ENCODE peak calls at places on chromosome X, in five cellular contexts. Q is astrocyte, M is MM.1S, V is IMR-90, Y is GM23248. I is an unnamed sample.

GRCh38 chrX:140360924-140361323 is 143.9 kb downstream of the SOX3 start:
- DNase-seq in Q (no peak), M (no peak), V (no peak), Y (no peak), I (no peak)

GRCh38 chrX:140507982-140508305 is 3.1 kb upstream of the SOX3 start:
- DNase-seq in Q (no peak), M (no peak), V (no peak), Y (peak; percentile 60), I (no peak)

GRCh38 chrX:24264383-24264782 is 49.5 kb downstream of the SUPT20HL2 start:
- DNase-seq in Q (no peak), M (no peak), V (peak; percentile 13), Y (peak; percentile 12), I (peak; percentile 35)

GRCh38 chrX:99887918-99888317 is 522.2 kb downstream of the PCDH19 start:
- DNase-seq in Q (no peak), M (no peak), V (no peak), Y (no peak), I (no peak)

GRCh38 chrX:74450803-74451449 is 29.6 kb downstream of the SLC16A2 start:
- DNase-seq in Q (peak; percentile 95), M (no peak), V (peak; percentile 94), Y (peak; percentile 90), I (no peak)

GRCh38 chrX:30791296-30792278 is 97.5 kb downstream of the TAB3 start:
- DNase-seq in Q (no peak), M (no peak), V (no peak), Y (no peak), I (no peak)

GRCh38 chrX:72018277-72019112 is 107.8 kb downstream of the NHSL2 start:
- DNase-seq in Q (peak; percentile 80), M (peak; percentile 73), V (peak; percentile 90), Y (peak; percentile 93), I (peak; percentile 77)

GRCh38 chrX:13014111-13015094 is 30.0 kb downstream of the FAM9C start:
- DNase-seq in Q (no peak), M (no peak), V (no peak), Y (no peak), I (no peak)

GRCh38 chrX:71163010-71163409 is 18.4 kb downstream of the NLGN3 start:
- DNase-seq in Q (no peak), M (no peak), V (no peak), Y (no peak), I (no peak)

GRCh38 chrX:129594781-129595180 is 54.7 kb downstream of the OCRL start:
- DNase-seq in Q (no peak), M (no peak), V (no peak), Y (no peak), I (peak; percentile 24)

GRCh38 chrX:119887721-119888425 is 7.8 kb upstream of the AKAP14 start:
- DNase-seq in Q (peak; percentile 30), M (no peak), V (peak; percentile 30), Y (peak; percentile 70), I (peak; percentile 70)

GRCh38 chrX:9188117-9188516 is 154.2 kb upstream of the FAM9B start:
- DNase-seq in Q (no peak), M (no peak), V (no peak), Y (no peak), I (no peak)

GRCh38 chrX:37712458-37712857 is 26.9 kb downstream of the XK start:
- DNase-seq in Q (peak; percentile 40), M (no peak), V (no peak), Y (peak; percentile 3), I (no peak)

GRCh38 chrX:117996918-117997480 is 119.6 kb downstream of the KLHL13 start:
- DNase-seq in Q (no peak), M (no peak), V (peak; percentile 63), Y (no peak), I (peak; percentile 54)

GRCh38 chrX:10111364-10112148 is 45.2 kb upstream of the CLCN4 start:
- DNase-seq in Q (no peak), M (peak; percentile 88), V (peak; percentile 14), Y (peak; percentile 42), I (no peak)

GRCh38 chrX:70979136-70979762 is 48.4 kb upstream of the SLC7A3 start:
- DNase-seq in Q (peak; percentile 43), M (no peak), V (peak; percentile 52), Y (peak; percentile 66), I (no peak)

GRCh38 chrX:135585153-135585552 is 64.7 kb downstream of the INTS6L start:
- DNase-seq in Q (no peak), M (no peak), V (no peak), Y (no peak), I (no peak)

GRCh38 chrX:9873952-9874351 is 87.7 kb downstream of the SHROOM2 start:
- DNase-seq in Q (no peak), M (peak; percentile 56), V (peak; percentile 49), Y (peak; percentile 53), I (peak; percentile 80)

GRCh38 chrX:45233541-45233940 is 32.9 kb upstream of the DIPK2B start:
- DNase-seq in Q (no peak), M (no peak), V (no peak), Y (peak; percentile 2), I (no peak)

GRCh38 chrX:63747331-63747730 is 37.7 kb downstream of the ARHGEF9 start:
- DNase-seq in Q (peak; percentile 70), M (no peak), V (peak; percentile 68), Y (peak; percentile 83), I (no peak)

GRCh38 chrX:45422216-45422925 is 221.7 kb upstream of the DIPK2B start:
- DNase-seq in Q (peak; percentile 53), M (no peak), V (no peak), Y (peak; percentile 39), I (no peak)

GRCh38 chrX:111005151-111005550 is 90.8 kb upstream of the PAK3 start:
- DNase-seq in Q (no peak), M (no peak), V (no peak), Y (no peak), I (no peak)

GRCh38 chrX:1593286-1594271 is 2.2 kb downstream of the AKAP17A start:
- DNase-seq in Q (no peak), M (no peak), V (no peak), Y (no peak), I (no peak)

GRCh38 chrX:39815621-39816020 is 282.1 kb downstream of the BCOR start:
- DNase-seq in Q (peak; percentile 13), M (no peak), V (peak; percentile 7), Y (no peak), I (peak; percentile 64)

DNA sequence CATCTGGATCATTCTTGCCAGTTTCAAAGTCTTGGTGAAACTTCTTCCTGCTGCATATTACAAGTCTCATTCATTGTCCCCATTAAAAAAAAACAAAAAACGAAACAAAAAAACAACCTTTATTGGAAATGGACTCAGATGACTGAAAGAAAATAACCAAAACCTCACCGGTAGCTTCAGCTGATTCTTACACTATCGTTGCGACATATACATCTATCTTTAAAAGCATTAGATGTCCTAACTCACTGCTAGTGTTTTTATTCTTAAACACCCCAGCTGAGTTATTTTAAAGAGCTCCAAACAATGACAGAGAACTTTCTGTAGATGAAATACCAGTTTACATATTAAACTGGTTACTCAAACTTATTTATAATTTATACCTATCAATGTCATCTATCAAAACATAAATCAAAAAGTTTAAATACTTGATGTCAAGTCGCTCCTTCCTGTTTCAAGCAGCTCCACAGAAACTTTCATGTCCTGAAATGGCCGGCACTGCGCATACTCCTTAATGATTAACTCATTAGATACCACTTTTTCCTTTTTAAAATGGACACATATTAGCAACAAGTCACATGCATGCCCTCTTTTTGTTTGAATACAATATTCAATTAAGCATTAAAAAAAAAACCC is 87.2 kb downstream of the HPRT1 start:
- DNase-seq in Q (no peak), M (no peak), V (peak; percentile 43), Y (peak; percentile 64), I (no peak)
- H3K4me3 ChIP-seq in Q (peak overlapping the region; percentile 79), M (no peak overlapping the region), V (peak overlapping the region; percentile 94), Y (peak overlapping the region; percentile 98), I (no peak overlapping the region)

DNA sequence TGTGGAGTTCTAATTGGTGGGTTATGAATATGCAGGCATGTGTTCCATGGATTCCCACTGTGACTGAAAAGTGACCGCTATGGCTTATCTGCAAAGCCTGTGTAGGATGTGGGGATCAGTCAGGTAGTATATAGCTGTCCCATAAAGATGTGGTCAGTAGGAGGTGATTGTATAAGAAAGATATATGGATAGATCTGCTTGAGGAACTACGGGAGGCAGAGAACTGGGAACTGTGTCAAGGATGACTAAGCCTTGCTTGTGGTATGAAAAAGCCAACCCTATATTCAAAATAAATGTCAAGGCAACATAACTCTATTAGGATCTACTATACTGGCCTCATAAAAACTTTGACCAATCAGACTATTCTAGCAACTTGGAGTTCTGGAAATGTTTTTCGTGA is 185.2 kb downstream of the KLHL4 start:
- DNase-seq in Q (no peak), M (no peak), V (no peak), Y (no peak), I (no peak)
- H2AFZ ChIP-seq in Q (no peak overlapping the region), M (no peak overlapping the region), V (no peak overlapping the region), Y (no peak overlapping the region), I (no peak overlapping the region)

DNA sequence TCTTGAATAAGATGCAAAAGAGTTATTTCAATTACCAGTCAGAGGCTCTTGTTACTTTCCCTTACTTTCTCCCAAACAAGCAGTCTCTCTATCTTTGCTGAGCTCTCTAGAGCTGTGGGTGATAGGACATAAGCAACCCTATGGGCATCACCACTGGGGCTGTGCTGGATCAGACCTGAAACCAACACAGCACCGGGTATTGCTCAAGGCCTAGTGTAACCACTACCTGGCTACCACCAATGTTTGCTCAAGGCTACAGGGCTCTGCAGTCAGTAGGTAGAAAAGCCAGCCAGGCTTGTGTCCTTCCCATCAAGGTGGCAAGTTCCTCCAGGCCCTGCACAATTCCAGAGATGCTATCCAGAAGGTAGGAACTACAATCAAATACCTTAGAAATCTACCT is 35.3 kb upstream of the AGTR2 start:
- DNase-seq in Q (no peak), M (no peak), V (no peak), Y (no peak), I (no peak)
- H3K27me3 ChIP-seq in Q (no peaks in the 10 kb centered on the region), M (no peaks in the 10 kb centered on the region), V (peaks cover 2% of the 10 kb centered on the region), Y (no peaks in the 10 kb centered on the region), I (no peaks in the 10 kb centered on the region)

DNA sequence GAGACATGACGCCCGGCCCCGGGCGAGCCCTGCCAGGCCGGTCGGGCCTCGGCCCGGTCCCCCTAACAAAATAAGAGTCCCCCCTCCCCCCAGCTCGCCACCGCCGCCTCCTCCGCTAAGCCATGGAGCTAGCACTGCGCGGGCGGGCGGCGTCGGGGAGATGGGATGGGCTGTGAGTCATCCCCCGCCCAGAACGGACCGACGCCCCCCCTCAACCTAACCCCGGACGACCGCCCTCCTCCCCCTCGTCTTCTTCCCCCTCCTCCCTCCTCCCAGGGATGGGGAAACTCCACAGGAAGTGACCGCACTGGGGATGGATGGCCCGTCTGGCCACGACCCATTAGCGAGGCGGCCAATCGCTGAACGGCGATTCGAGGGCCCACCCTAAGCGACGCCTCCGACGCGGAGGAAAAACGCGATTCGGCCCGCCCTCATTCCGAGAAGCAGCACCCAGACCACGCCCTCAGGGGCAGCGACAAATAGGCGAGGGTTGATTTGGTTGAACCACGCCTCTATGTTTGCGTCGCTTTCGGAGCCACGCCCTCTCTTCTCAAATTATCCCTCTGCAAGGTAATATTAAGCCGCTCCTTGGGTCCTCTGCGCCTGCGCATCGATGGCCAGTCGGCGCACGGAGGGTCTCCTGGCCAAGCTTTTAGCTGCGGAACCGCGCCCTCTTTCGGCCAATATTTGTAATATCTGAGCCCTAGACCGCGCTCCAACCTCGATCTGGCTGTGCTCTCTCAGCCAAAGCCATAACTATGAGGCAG is at the start of gene TFE3:
- DNase-seq in Q (peak; percentile 95), M (peak; percentile 97), V (peak; percentile 98), Y (peak; percentile 97), I (peak; percentile 98)
- H3K4me3 ChIP-seq in Q (peak within 1 kb of the TSS; percentile 77), M (peak within 1 kb of the TSS; percentile 73), V (peak within 1 kb of the TSS; percentile 60), Y (peak within 1 kb of the TSS; percentile 91), I (peak within 1 kb of the TSS; percentile 82)